ENCODE peak calls at places on chromosomes 6 and 20, in four cellular contexts. B is upper lobe of left lung, U is H1, S is HepG2. R is an unnamed sample.

GRCh38 chr6:53794073-53794719 is 609 bp upstream of the LRRC1 start:
- DNase-seq in S (peak; percentile 81), U (no peak), B (peak; percentile 70), R (peak; percentile 51)

GRCh38 chr6:99349620-99350141 is at the start of gene FAXC:
- DNase-seq in S (peak; percentile 9), B (peak; percentile 79), U (no peak), R (no peak)

GRCh38 chr6:41922154-41922553 is 855 bp downstream of the BYSL start:
- DNase-seq in B (no peak), U (no peak), S (no peak), R (no peak)

GRCh38 chr6:2921520-2922115 is 18.5 kb upstream of the SERPINB9 start:
- DNase-seq in U (no peak), B (no peak), S (no peak), R (no peak)

GRCh38 chr20:6848041-6848440 is 80.6 kb downstream of the BMP2 start:
- DNase-seq in B (no peak), S (no peak), U (no peak), R (no peak)

GRCh38 chr6:44016131-44016870 is 111.0 kb downstream of the MRPL14 start:
- DNase-seq in S (no peak), B (no peak), U (no peak), R (no peak)

GRCh38 chr6:85458782-85459181 is 8.9 kb downstream of the NT5E start:
- DNase-seq in U (no peak), B (no peak), S (no peak), R (no peak)

GRCh38 chr6:165676435-165677068 is 13.5 kb upstream of the PDE10A start:
- DNase-seq in U (no peak), B (no peak), S (no peak), R (no peak)

GRCh38 chr6:45496085-45496433 is 118.3 kb upstream of the SUPT3H start:
- DNase-seq in U (no peak), S (no peak), B (no peak), R (no peak)

GRCh38 chr6:71419217-71419953 is 130.8 kb downstream of the OGFRL1 start:
- DNase-seq in B (no peak), S (no peak), U (no peak), R (no peak)

GRCh38 chr6:152750694-152751093 is at the start of gene VIP:
- DNase-seq in B (no peak), U (peak; percentile 36), S (peak; percentile 35), R (no peak)

GRCh38 chr20:25230177-25230831 is 17.6 kb upstream of the PYGB start:
- DNase-seq in S (no peak), U (no peak), B (no peak), R (no peak)
- H3K4me1 ChIP-seq in S (peaks cover 62% of the 10 kb centered on the region), U (no peaks in the 10 kb centered on the region), B (peaks cover 44% of the 10 kb centered on the region), R (peaks cover 41% of the 10 kb centered on the region)

GRCh38 chr6:40693767-40694166 is 106.6 kb upstream of the LRFN2 start:
- DNase-seq in B (no peak), U (no peak), S (no peak), R (no peak)
- TF ChIP-seq EP300 in B (no peak), U (no peak), S (no peak), R (no peak)

GRCh38 chr20:41356951-41357350 is 9.7 kb downstream of the EMILIN3 start:
- DNase-seq in S (no peak), B (no peak), U (no peak), R (no peak)

GRCh38 chr20:41358230-41358629 is 8.4 kb downstream of the EMILIN3 start:
- DNase-seq in U (no peak), S (no peak), B (no peak), R (no peak)

GRCh38 chr20:41358717-41359116 is 7.9 kb downstream of the EMILIN3 start:
- DNase-seq in U (no peak), B (no peak), S (peak; percentile 58), R (no peak)

GRCh38 chr20:41355598-41356203 is 10.9 kb downstream of the EMILIN3 start:
- DNase-seq in S (no peak), U (no peak), B (no peak), R (no peak)

DNA sequence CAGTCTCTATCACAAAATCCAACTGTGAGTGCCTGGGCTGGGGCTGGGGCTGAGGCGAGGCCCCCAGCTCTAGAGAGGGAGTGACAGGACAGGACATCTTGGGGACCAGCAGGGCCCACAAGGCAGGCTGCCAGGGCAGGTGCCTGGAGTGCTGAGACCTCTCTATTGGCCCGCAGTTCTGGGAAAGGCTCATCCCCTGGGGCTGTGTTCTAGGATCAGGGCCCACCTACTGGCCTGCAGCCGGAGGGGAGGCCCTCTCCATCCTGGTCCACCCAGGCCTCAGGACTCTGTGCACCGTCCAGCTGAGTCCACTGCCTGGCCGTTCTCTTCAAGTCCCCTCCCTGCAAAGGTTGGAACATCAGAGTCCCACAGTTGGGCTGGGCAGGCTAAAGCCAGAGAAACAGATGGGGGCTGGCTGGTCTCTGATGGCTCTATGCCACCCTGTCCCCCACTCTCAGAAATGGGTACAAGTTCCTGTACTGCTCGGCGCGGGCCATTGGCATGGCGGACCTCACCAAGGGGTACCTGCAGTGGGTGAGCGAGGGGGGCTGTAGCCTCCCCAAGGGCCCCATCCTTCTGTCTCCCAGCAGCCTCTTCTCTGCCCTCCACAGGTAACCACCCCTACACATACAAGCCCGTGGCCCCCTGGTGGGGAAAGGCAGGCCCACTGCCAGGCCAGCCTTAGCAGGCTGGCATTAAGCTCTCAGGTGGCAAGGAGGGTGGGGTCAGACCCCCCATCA is 9.0 kb downstream of the EMILIN3 start:
- DNase-seq in U (no peak), B (no peak), S (no peak), R (no peak)
- TF ChIP-seq CTCF in U (no peak), B (no peak), S (peak; percentile 44), R (no peak)

DNA sequence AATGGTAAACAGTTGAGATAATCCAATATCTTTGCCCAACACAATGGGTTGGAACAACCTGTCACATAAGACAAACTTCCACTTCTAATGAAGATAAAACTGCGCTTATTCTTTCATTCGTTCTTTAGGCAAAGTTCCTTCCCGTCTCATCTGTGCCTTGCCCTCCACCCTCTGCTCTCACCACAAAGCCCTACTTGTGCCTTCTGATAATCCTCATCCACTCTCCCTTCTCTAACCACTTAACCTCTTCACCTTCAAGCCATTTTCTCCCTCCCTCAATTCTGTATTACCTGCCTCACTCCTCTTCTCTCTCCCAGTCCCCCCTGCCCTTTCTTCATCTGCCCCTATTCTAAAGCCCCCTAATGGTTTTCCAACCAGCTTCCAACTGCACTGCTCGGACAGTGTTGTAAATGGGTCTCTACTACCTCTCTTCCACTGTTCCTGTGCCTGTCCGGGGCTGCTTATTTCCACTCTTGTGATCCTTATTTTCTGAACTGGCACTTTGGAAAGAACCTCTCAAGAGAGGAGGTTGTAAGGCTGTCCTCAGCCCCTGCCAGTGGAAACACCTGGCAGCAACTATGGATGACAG is 62.9 kb upstream of the MYB start:
- DNase-seq in S (no peak), B (no peak), U (no peak), R (no peak)
- H3K4me1 ChIP-seq in S (peaks cover 19% of the 10 kb centered on the region), B (no peaks in the 10 kb centered on the region), U (no peaks in the 10 kb centered on the region), R (no peaks in the 10 kb centered on the region)

GRCh38 chr6:108666656-108667260 is 106.0 kb downstream of the FOXO3 start:
- DNase-seq in U (peak; percentile 46), S (no peak), B (no peak), R (no peak)
- TF ChIP-seq EP300 in U (no peak), S (no peak), B (no peak), R (no peak)

GRCh38 chr20:44603327-44603726 is 20.9 kb downstream of the PKIG start:
- DNase-seq in S (peak; percentile 27), B (no peak), U (no peak), R (no peak)
- TF ChIP-seq CTCF in S (peak; percentile 50), B (no peak), U (peak; percentile 48), R (no peak)

GRCh38 chr20:3814928-3815495 is 5.3 kb upstream of the AP5S1 start:
- DNase-seq in B (no peak), U (no peak), S (no peak), R (no peak)
- H3K4me1 ChIP-seq in B (peaks cover 55% of the 10 kb centered on the region), U (peaks cover 2% of the 10 kb centered on the region), S (peaks cover 62% of the 10 kb centered on the region), R (peaks cover 40% of the 10 kb centered on the region)

R was measured in tibial nerve.